ENCODE peak calls at places on chromosome 11, in eight cellular contexts. C is uterus; Q is colonic mucosa; M is left ventricle myocardium inferior; G is CD4-positive, alpha-beta T cell; R is T-helper 9 cell; U is effector memory CD4-positive, alpha-beta T cell; B is NB4. I is an unnamed sample.

GRCh38 chr11:71164621-71165020 is 87.8 kb downstream of the SHANK2 start:
- DNase-seq in C (no peak), B (no peak), M (no peak), U (no peak), Q (no peak), G (no peak), R (no peak), I (no peak)

GRCh38 chr11:93528252-93528651 is 14.9 kb downstream of the SMCO4 start:
- DNase-seq in M (peak; percentile 47), B (no peak), Q (no peak), G (no peak), U (no peak), C (no peak), R (no peak), I (no peak)

GRCh38 chr11:129252621-129253020 is 60.5 kb upstream of the ARHGAP32 start:
- DNase-seq in M (no peak), C (no peak), U (no peak), Q (no peak), R (no peak), B (no peak), G (no peak), I (no peak)

GRCh38 chr11:100932474-100933100 is 197.0 kb downstream of the PGR start:
- DNase-seq in R (no peak), U (no peak), C (no peak), Q (no peak), G (no peak), M (no peak), B (peak; percentile 16), I (no peak)

GRCh38 chr11:130732476-130732875 is 183.8 kb downstream of the SNX19 start:
- DNase-seq in R (no peak), C (no peak), B (no peak), U (no peak), G (no peak), M (no peak), Q (no peak), I (no peak)

GRCh38 chr11:111514216-111515031 is at the start of gene HOATZ:
- DNase-seq in B (no peak), U (no peak), C (no peak), R (no peak), Q (no peak), M (no peak), G (no peak), I (no peak)

GRCh38 chr11:100687630-100688395 is 725 bp downstream of the ARHGAP42 start:
- DNase-seq in U (no peak), M (peak; percentile 31), R (no peak), G (no peak), B (peak; percentile 25), C (peak; percentile 61), Q (peak; percentile 71), I (peak; percentile 9)

GRCh38 chr11:99368579-99368978 is 347.8 kb downstream of the CNTN5 start:
- DNase-seq in C (no peak), G (no peak), M (no peak), Q (no peak), B (no peak), R (no peak), U (no peak), I (no peak)

GRCh38 chr11:105738972-105739574 is 129.2 kb downstream of the GRIA4 start:
- DNase-seq in Q (no peak), G (no peak), U (no peak), B (no peak), M (no peak), R (no peak), C (no peak), I (no peak)

GRCh38 chr11:70503201-70503877 is 105.0 kb downstream of the CTTN start:
- DNase-seq in R (no peak), U (no peak), Q (no peak), C (no peak), G (no peak), M (peak; percentile 4), B (no peak), I (no peak)

GRCh38 chr11:10041803-10042202 is 252.2 kb downstream of the SBF2 start:
- DNase-seq in R (no peak), B (peak; percentile 76), C (no peak), G (no peak), U (no peak), Q (no peak), M (no peak), I (no peak)

GRCh38 chr11:75839851-75840250 is 24.8 kb downstream of the UVRAG start:
- DNase-seq in B (no peak), U (no peak), Q (no peak), C (no peak), R (no peak), G (no peak), M (no peak), I (no peak)

GRCh38 chr11:123478352-123478986 is 48.4 kb downstream of the GRAMD1B start:
- DNase-seq in Q (peak; percentile 38), M (no peak), U (no peak), R (no peak), G (peak; percentile 10), B (peak; percentile 90), C (peak; percentile 25), I (no peak)